ENCODE peak calls at places on chromosomes 2 and 18, in five cellular contexts. One of them, this sample, is unnamed.

GRCh38 chr18:74623047-74623816 is 25.6 kb downstream of the ZNF407 start:
- DNase-seq in SK-N-SH: no peak
- DNase-seq in Caco-2: no peak
- DNase-seq in heart right ventricle: no peak
- DNase-seq in aorta: no peak
- DNase-seq in this sample: no peak

GRCh38 chr2:215532844-215533243 is 97.0 kb upstream of the FN1 start:
- DNase-seq in SK-N-SH: no peak
- DNase-seq in heart right ventricle: no peak
- DNase-seq in Caco-2: no peak
- DNase-seq in aorta: no peak
- DNase-seq in this sample: no peak

GRCh38 chr2:393711-394696 is 106.1 kb upstream of the ALKAL2 start:
- DNase-seq in Caco-2: no peak
- DNase-seq in SK-N-SH: no peak
- DNase-seq in aorta: no peak
- DNase-seq in heart right ventricle: no peak
- DNase-seq in this sample: no peak

GRCh38 chr2:240820607-240821428 is 799 bp upstream of the KIF1A start:
- DNase-seq in Caco-2: peak; percentile 42
- DNase-seq in heart right ventricle: no peak
- DNase-seq in aorta: no peak
- DNase-seq in SK-N-SH: peak; percentile 78
- DNase-seq in this sample: peak; percentile 9

GRCh38 chr2:111704246-111704645 is 179.7 kb downstream of the ANAPC1 start:
- DNase-seq in heart right ventricle: no peak
- DNase-seq in Caco-2: no peak
- DNase-seq in SK-N-SH: no peak
- DNase-seq in aorta: no peak
- DNase-seq in this sample: no peak

GRCh38 chr2:223459328-223459939 is 142.7 kb downstream of the SCG2 start:
- DNase-seq in SK-N-SH: peak; percentile 12
- DNase-seq in aorta: no peak
- DNase-seq in Caco-2: no peak
- DNase-seq in heart right ventricle: no peak
- DNase-seq in this sample: no peak

GRCh38 chr2:29322011-29322410 is 206.8 kb downstream of the CLIP4 start:
- DNase-seq in SK-N-SH: no peak
- DNase-seq in heart right ventricle: no peak
- DNase-seq in Caco-2: no peak
- DNase-seq in aorta: no peak
- DNase-seq in this sample: no peak

GRCh38 chr2:190579945-190580866 is 45.7 kb upstream of the NEMP2 start:
- DNase-seq in heart right ventricle: no peak
- DNase-seq in Caco-2: no peak
- DNase-seq in aorta: no peak
- DNase-seq in SK-N-SH: no peak
- DNase-seq in this sample: no peak

GRCh38 chr18:59672125-59672769 is 25.0 kb downstream of the CCBE1 start:
- DNase-seq in aorta: no peak
- DNase-seq in Caco-2: no peak
- DNase-seq in heart right ventricle: no peak
- DNase-seq in SK-N-SH: no peak
- DNase-seq in this sample: no peak

GRCh38 chr18:6414118-6414722 is 491 bp downstream of the L3MBTL4 start:
- DNase-seq in heart right ventricle: peak; percentile 63
- DNase-seq in aorta: peak; percentile 69
- DNase-seq in Caco-2: peak; percentile 52
- DNase-seq in SK-N-SH: peak; percentile 85
- DNase-seq in this sample: peak; percentile 51

GRCh38 chr18:64444819-64445218 is 295.9 kb upstream of the LINC00305 start:
- DNase-seq in aorta: no peak
- DNase-seq in SK-N-SH: no peak
- DNase-seq in Caco-2: no peak
- DNase-seq in heart right ventricle: no peak
- DNase-seq in this sample: no peak

GRCh38 chr2:179186126-179186525 is 78.5 kb downstream of the SESTD1 start:
- DNase-seq in aorta: no peak
- DNase-seq in SK-N-SH: no peak
- DNase-seq in heart right ventricle: no peak
- DNase-seq in Caco-2: no peak
- DNase-seq in this sample: no peak

GRCh38 chr2:39481611-39482010 is 44.5 kb upstream of the MAP4K3 start:
- DNase-seq in SK-N-SH: no peak
- DNase-seq in aorta: no peak
- DNase-seq in Caco-2: no peak
- DNase-seq in heart right ventricle: no peak
- DNase-seq in this sample: no peak

GRCh38 chr2:111071480-111072143 is 49.1 kb upstream of the BCL2L11 start:
- DNase-seq in aorta: peak; percentile 55
- DNase-seq in SK-N-SH: no peak
- DNase-seq in Caco-2: no peak
- DNase-seq in heart right ventricle: no peak
- DNase-seq in this sample: no peak

GRCh38 chr18:13236411-13236810 is 17.9 kb downstream of the LDLRAD4 start:
- DNase-seq in SK-N-SH: no peak
- DNase-seq in Caco-2: no peak
- DNase-seq in heart right ventricle: no peak
- DNase-seq in aorta: no peak
- DNase-seq in this sample: no peak

GRCh38 chr2:227539465-227539956 is 59.2 kb upstream of the SCYGR2 start:
- DNase-seq in aorta: no peak
- DNase-seq in SK-N-SH: no peak
- DNase-seq in Caco-2: no peak
- DNase-seq in heart right ventricle: no peak
- DNase-seq in this sample: no peak

GRCh38 chr2:134842930-134843490 is 4.6 kb downstream of the ACMSD start:
- DNase-seq in SK-N-SH: no peak
- DNase-seq in Caco-2: no peak
- DNase-seq in heart right ventricle: no peak
- DNase-seq in aorta: no peak
- DNase-seq in this sample: no peak

GRCh38 chr18:79884296-79884962 is 67.0 kb downstream of the SLC66A2 start:
- DNase-seq in Caco-2: no peak
- DNase-seq in SK-N-SH: no peak
- DNase-seq in aorta: no peak
- DNase-seq in heart right ventricle: no peak
- DNase-seq in this sample: no peak

GRCh38 chr2:206853880-206854279 is 85.4 kb upstream of the CPO start:
- DNase-seq in heart right ventricle: no peak
- DNase-seq in Caco-2: no peak
- DNase-seq in SK-N-SH: peak; percentile 24
- DNase-seq in aorta: no peak
- DNase-seq in this sample: no peak

GRCh38 chr18:48013162-48013561 is 82.7 kb upstream of the SMAD2 start:
- DNase-seq in SK-N-SH: no peak
- DNase-seq in Caco-2: no peak
- DNase-seq in heart right ventricle: no peak
- DNase-seq in aorta: no peak
- DNase-seq in this sample: no peak

GRCh38 chr18:13539050-13539449 is 187.3 kb downstream of the FAM210A start:
- DNase-seq in Caco-2: no peak
- DNase-seq in SK-N-SH: no peak
- DNase-seq in aorta: no peak
- DNase-seq in heart right ventricle: no peak
- DNase-seq in this sample: no peak

GRCh38 chr18:54558609-54559585 is 32.1 kb upstream of the DYNAP start:
- DNase-seq in SK-N-SH: peak; percentile 17
- DNase-seq in Caco-2: peak; percentile 5
- DNase-seq in heart right ventricle: no peak
- DNase-seq in aorta: no peak
- DNase-seq in this sample: no peak

GRCh38 chr2:194424683-194425209 is 1232.3 kb upstream of the SLC39A10 start:
- DNase-seq in Caco-2: no peak
- DNase-seq in SK-N-SH: no peak
- DNase-seq in aorta: no peak
- DNase-seq in heart right ventricle: no peak
- DNase-seq in this sample: no peak

GRCh38 chr2:9889812-9890261 is 46.6 kb downstream of the TAF1B start:
- DNase-seq in aorta: no peak
- DNase-seq in Caco-2: no peak
- DNase-seq in heart right ventricle: no peak
- DNase-seq in SK-N-SH: peak; percentile 29
- DNase-seq in this sample: no peak

GRCh38 chr18:48290162-48290926 is 118.8 kb downstream of the ZBTB7C start:
- DNase-seq in heart right ventricle: no peak
- DNase-seq in Caco-2: no peak
- DNase-seq in SK-N-SH: no peak
- DNase-seq in aorta: no peak
- DNase-seq in this sample: no peak

GRCh38 chr2:150341982-150342680 is 145.3 kb downstream of the RND3 start:
- DNase-seq in heart right ventricle: no peak
- DNase-seq in aorta: no peak
- DNase-seq in SK-N-SH: no peak
- DNase-seq in Caco-2: no peak
- DNase-seq in this sample: no peak
- H3K9me3 ChIP-seq in heart right ventricle: no peaks in the 10 kb centered on the region
- H3K9me3 ChIP-seq in aorta: no peaks in the 10 kb centered on the region
- H3K9me3 ChIP-seq in SK-N-SH: no peaks in the 10 kb centered on the region
- H3K9me3 ChIP-seq in Caco-2: no peaks in the 10 kb centered on the region
- H3K9me3 ChIP-seq in this sample: no peaks in the 10 kb centered on the region

GRCh38 chr2:44320832-44321231 is 40.5 kb downstream of the PREPL start:
- DNase-seq in heart right ventricle: no peak
- DNase-seq in SK-N-SH: no peak
- DNase-seq in aorta: no peak
- DNase-seq in Caco-2: no peak
- DNase-seq in this sample: no peak

GRCh38 chr2:44326548-44327269 is 34.6 kb downstream of the PREPL start:
- DNase-seq in aorta: no peak
- DNase-seq in Caco-2: no peak
- DNase-seq in heart right ventricle: no peak
- DNase-seq in SK-N-SH: no peak
- DNase-seq in this sample: no peak

GRCh38 chr2:44325897-44326296 is 35.4 kb downstream of the PREPL start:
- DNase-seq in aorta: no peak
- DNase-seq in heart right ventricle: no peak
- DNase-seq in Caco-2: no peak
- DNase-seq in SK-N-SH: no peak
- DNase-seq in this sample: no peak

GRCh38 chr2:44324971-44325426 is 36.3 kb downstream of the PREPL start:
- DNase-seq in aorta: no peak
- DNase-seq in SK-N-SH: no peak
- DNase-seq in heart right ventricle: peak; percentile 28
- DNase-seq in Caco-2: no peak
- DNase-seq in this sample: peak; percentile 25

DNA sequence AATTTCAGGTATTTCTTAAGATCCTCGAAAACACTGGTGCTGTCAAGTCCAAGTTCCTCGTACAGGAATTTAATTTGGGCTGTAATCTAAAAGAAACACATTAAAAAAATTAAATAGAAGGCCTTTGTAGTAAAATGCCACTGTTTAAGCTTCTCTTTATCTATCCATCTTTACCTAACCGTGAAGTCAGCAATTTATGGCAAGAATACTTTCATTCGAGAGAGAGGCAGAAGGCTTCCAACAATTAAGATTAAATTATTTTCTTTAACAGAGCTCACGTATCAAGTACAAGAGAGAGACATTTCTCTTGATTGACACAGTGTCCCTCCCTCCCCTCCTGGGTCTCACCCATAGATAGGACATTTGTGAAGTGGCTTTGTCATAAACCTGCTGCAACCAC is 39.9 kb downstream of the PREPL start:
- DNase-seq in heart right ventricle: no peak
- DNase-seq in aorta: no peak
- DNase-seq in Caco-2: no peak
- DNase-seq in SK-N-SH: no peak
- DNase-seq in this sample: no peak
- H3K36me3 ChIP-seq in heart right ventricle: peaks cover 8% of the 10 kb centered on the region
- H3K36me3 ChIP-seq in aorta: peaks cover 11% of the 10 kb centered on the region
- H3K36me3 ChIP-seq in Caco-2: peaks cover 1% of the 10 kb centered on the region
- H3K36me3 ChIP-seq in SK-N-SH: peaks cover 69% of the 10 kb centered on the region
- H3K36me3 ChIP-seq in this sample: peaks cover 79% of the 10 kb centered on the region

GRCh38 chr2:159613515-159614336 is 2.6 kb downstream of the BAZ2B start:
- DNase-seq in Caco-2: no peak
- DNase-seq in heart right ventricle: no peak
- DNase-seq in aorta: no peak
- DNase-seq in SK-N-SH: no peak
- DNase-seq in this sample: no peak

GRCh38 chr2:159614534-159615186 is 1.7 kb downstream of the BAZ2B start:
- DNase-seq in aorta: no peak
- DNase-seq in Caco-2: no peak
- DNase-seq in SK-N-SH: no peak
- DNase-seq in heart right ventricle: no peak
- DNase-seq in this sample: no peak

GRCh38 chr2:159609933-159610523 is 6.3 kb downstream of the BAZ2B start:
- DNase-seq in aorta: no peak
- DNase-seq in SK-N-SH: no peak
- DNase-seq in Caco-2: no peak
- DNase-seq in heart right ventricle: no peak
- DNase-seq in this sample: no peak

GRCh38 chr2:159615187-159615935 is 987 bp downstream of the BAZ2B start:
- DNase-seq in heart right ventricle: peak; percentile 95
- DNase-seq in SK-N-SH: peak; percentile 87
- DNase-seq in Caco-2: peak; percentile 93
- DNase-seq in aorta: peak; percentile 94
- DNase-seq in this sample: peak; percentile 91

DNA sequence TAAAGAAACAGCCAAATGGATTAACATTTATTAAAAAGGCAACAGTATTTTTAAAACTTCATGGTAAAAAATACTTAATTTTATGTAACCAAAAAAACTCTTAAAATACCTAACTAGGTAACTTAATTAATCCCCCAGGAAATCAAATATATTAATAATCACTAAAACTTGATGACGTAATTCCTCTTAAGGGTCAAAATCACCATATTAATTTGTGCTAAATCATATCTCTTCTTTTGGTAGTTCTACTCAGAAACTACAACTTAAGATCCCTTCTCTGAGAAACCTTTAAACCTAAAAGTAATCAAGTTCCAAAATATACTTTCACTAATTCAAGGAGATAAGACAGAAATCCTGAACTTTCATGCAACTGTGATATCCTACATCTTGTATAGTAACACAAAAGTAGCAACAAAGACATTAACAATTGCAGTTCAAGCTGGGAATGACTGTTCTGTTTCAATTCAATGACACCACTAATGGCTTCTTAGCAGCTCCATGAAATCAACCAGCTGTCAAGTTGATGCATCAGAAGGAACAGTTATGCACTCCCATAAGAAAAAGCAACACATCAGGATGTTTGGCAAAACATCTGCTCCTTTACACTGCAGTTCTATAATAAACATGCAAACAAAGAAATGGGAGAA is 4.0 kb downstream of the BAZ2B start:
- DNase-seq in SK-N-SH: peak; percentile 27
- DNase-seq in Caco-2: no peak
- DNase-seq in heart right ventricle: no peak
- DNase-seq in aorta: no peak
- DNase-seq in this sample: no peak
- H3K4me3 ChIP-seq in SK-N-SH: no peak overlapping the region
- H3K4me3 ChIP-seq in Caco-2: no peak overlapping the region
- H3K4me3 ChIP-seq in heart right ventricle: peak overlapping the region; percentile 77
- H3K4me3 ChIP-seq in aorta: no peak overlapping the region
- H3K4me3 ChIP-seq in this sample: peak overlapping the region; percentile 80

DNA sequence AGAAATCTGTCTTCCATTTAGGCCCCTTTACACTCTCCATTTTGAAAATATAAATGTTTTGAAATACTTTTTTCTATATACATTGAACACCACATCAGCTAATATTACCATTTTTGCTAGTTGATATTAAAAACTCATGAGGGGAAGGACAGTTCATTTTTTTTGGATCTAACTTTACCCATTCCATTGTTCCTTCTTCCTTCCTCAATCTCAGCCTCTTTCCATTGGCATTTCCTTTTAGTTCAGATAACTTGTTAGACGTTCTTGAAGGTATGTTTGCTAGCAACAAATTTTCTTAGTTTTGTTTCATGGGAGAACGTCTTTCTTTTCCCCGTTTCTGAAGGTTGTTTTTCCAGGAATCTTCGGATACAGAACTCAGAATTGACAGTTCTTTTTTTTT is 759.0 kb downstream of the SOCS6 start:
- DNase-seq in Caco-2: no peak
- DNase-seq in SK-N-SH: no peak
- DNase-seq in aorta: no peak
- DNase-seq in heart right ventricle: no peak
- DNase-seq in this sample: no peak
- H3K9me3 ChIP-seq in Caco-2: no peaks in the 10 kb centered on the region
- H3K9me3 ChIP-seq in SK-N-SH: no peaks in the 10 kb centered on the region
- H3K9me3 ChIP-seq in aorta: no peaks in the 10 kb centered on the region
- H3K9me3 ChIP-seq in heart right ventricle: no peaks in the 10 kb centered on the region
- H3K9me3 ChIP-seq in this sample: no peaks in the 10 kb centered on the region

This sample was measured in left ventricle myocardium inferior.